ENCODE peak calls at places on chromosomes 3 and 15, in eight cellular contexts. A, P, J, Y, B, U, X and L are unnamed samples. For H3K4me1, the result is how much of the 10 kb centered on the place peaks cover.

GRCh38 chr3:185630182-185630622 is 44.1 kb downstream of the SENP2 start:
- DNase-seq in A (no peak), P (peak), J (peak), Y (peak), B (peak), U (no peak), X (no peak), L (no peak)

GRCh38 chr15:28955686-28956421 is 70.1 kb downstream of the APBA2 start:
- DNase-seq in A (no peak), P (no peak), J (no peak), Y (no peak), B (no peak), U (no peak), X (no peak), L (no peak)

GRCh38 chr3:129608087-129608935 is 1.8 kb upstream of the PLXND1 start:
- DNase-seq in A (peak), P (no peak), J (no peak), Y (no peak), B (no peak), U (peak), X (no peak), L (no peak)

GRCh38 chr3:50246517-50246954 is 10.5 kb downstream of the GNAI2 start:
- DNase-seq in A (peak), P (peak), J (peak), Y (peak), B (no peak), U (peak), X (peak), L (peak)

GRCh38 chr3:8201886-8202285 is 299.7 kb upstream of the LMCD1 start:
- DNase-seq in A (peak), P (no peak), J (no peak), Y (no peak), B (no peak), U (no peak), X (no peak), L (no peak)

GRCh38 chr3:37054370-37054769 is 61.1 kb downstream of the MLH1 start:
- DNase-seq in A (no peak), P (no peak), J (no peak), Y (no peak), B (no peak), U (no peak), X (no peak), L (no peak)

GRCh38 chr15:39530446-39531342 is 50.2 kb upstream of the THBS1 start:
- DNase-seq in A (peak), P (no peak), J (no peak), Y (no peak), B (no peak), U (peak), X (no peak), L (no peak)

GRCh38 chr3:29011441-29011840 is 269.4 kb upstream of the RBMS3 start:
- DNase-seq in A (no peak), P (no peak), J (no peak), Y (no peak), B (no peak), U (no peak), X (no peak), L (no peak)

GRCh38 chr3:76107935-76108570 is 322.7 kb upstream of the ZNF717 start:
- DNase-seq in A (peak), P (peak), J (no peak), Y (no peak), B (no peak), U (peak), X (no peak), L (no peak)

GRCh38 chr15:33195283-33195682 is 769 bp upstream of the FMN1 start:
- DNase-seq in A (no peak), P (no peak), J (no peak), Y (no peak), B (no peak), U (no peak), X (no peak), L (no peak)

GRCh38 chr3:100992086-100993033 is 861 bp downstream of the ABI3BP start:
- DNase-seq in A (peak), P (peak), J (no peak), Y (no peak), B (no peak), U (no peak), X (no peak), L (no peak)

GRCh38 chr15:85154061-85154460 is 172.4 kb downstream of the PDE8A start:
- DNase-seq in A (peak), P (no peak), J (no peak), Y (no peak), B (no peak), U (peak), X (no peak), L (no peak)

GRCh38 chr3:32919920-32920319 is 31.5 kb upstream of the CCR4 start:
- DNase-seq in A (no peak), P (no peak), J (no peak), Y (no peak), B (no peak), U (no peak), X (no peak), L (no peak)

GRCh38 chr15:101088788-101089578 is 162.9 kb downstream of the CHSY1 start:
- DNase-seq in A (peak), P (peak), J (peak), Y (peak), B (peak), U (peak), X (peak), L (peak)

GRCh38 chr15:79475312-79475711 is 43.2 kb downstream of the MINAR1 start:
- DNase-seq in A (no peak), P (no peak), J (no peak), Y (no peak), B (no peak), U (no peak), X (no peak), L (no peak)

GRCh38 chr3:190281308-190282051 is 40.8 kb downstream of the CLDN1 start:
- DNase-seq in A (no peak), P (peak), J (no peak), Y (no peak), B (no peak), U (no peak), X (no peak), L (no peak)

GRCh38 chr3:102193255-102193654 is 241.6 kb upstream of the ZPLD1 start:
- DNase-seq in A (no peak), P (no peak), J (no peak), Y (no peak), B (no peak), U (no peak), X (no peak), L (no peak)

DNA sequence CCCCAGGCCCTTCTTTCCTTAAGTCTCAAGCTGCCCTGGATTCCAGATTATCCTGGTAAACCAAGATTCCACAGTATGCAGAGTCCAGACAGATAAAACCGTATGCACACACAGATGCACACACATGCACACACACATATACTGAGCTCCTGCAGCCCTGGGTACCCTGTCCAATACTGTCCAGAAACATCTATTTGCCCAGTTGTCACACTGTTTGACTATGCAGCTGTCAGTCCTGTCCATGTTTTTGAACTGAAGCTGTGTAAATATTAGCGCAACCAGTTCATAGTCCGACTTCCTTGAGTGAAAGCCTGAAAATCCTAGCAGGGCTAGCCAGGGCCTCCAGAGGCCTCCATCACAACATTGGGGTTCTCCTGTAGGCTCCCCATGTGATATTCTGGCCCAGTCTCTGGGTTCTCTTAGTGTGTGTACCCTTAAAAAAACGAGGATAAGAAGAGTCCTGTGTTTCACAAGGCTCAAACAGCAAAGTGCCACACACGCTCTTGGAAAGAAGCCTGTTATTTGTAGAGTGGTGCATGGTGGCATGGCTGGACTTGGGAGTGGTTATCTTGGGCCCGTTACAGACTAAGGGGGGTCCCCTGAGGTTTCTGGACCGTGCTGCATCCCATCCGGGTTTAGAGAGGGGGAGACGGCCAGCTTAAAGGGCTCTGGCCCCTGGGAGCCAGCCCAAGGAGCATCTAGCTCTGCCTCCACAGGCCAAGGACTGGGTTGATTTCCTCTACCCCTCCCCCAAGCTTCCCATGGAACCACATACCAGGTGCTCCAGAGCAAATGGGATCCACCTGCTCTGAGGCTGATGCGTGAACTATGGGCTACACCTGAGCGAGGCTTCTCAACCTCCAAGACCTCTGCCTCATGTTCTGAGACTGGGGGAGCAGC is 108.3 kb downstream of the IQSEC1 start:
- DNase-seq in A (no peak), P (peak), J (no peak), Y (no peak), B (no peak), U (peak), X (no peak), L (no peak)
- H3K4me1 ChIP-seq in A (under half), P (under half), J (under half), Y (half or more), B (under half), U (under half), X (half or more), L (half or more)

GRCh38 chr15:71551566-71551965 is 258.8 kb upstream of the NR2E3 start:
- DNase-seq in A (no peak), P (no peak), J (no peak), Y (no peak), B (no peak), U (no peak), X (no peak), L (no peak)

GRCh38 chr15:71548317-71548908 is 261.9 kb upstream of the NR2E3 start:
- DNase-seq in A (no peak), P (no peak), J (no peak), Y (no peak), B (no peak), U (peak), X (no peak), L (no peak)

GRCh38 chr15:71549697-71550096 is 260.7 kb upstream of the NR2E3 start:
- DNase-seq in A (no peak), P (no peak), J (no peak), Y (peak), B (no peak), U (no peak), X (no peak), L (no peak)

GRCh38 chr15:71547066-71547465 is 263.3 kb upstream of the NR2E3 start:
- DNase-seq in A (no peak), P (no peak), J (peak), Y (peak), B (no peak), U (peak), X (peak), L (no peak)

DNA sequence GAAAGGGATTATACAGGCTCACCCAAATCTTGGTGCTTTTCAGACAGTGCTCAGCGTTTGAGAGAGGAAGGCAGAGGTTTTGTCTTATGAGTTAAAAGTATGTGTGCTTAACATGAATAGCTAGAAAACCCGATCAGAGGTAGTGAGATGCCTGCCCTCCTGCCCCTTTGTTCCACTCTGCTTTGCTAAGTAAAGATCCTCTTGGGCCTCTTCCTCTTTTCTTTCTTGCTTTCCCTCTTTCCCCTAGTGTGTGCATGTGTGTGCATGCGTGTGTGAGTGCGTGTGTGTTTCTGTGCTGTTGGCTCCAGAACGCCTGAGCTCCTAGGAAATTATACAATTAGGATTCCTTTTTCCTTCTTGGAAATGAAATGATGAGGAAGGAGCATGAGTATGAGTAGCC is 261.3 kb upstream of the NR2E3 start:
- DNase-seq in A (no peak), P (no peak), J (no peak), Y (no peak), B (no peak), U (no peak), X (no peak), L (no peak)
- H3K4me3 ChIP-seq in A (no peak), P (no peak), J (no peak), Y (peak), B (no peak), U (no peak), X (no peak), L (no peak)

DNA sequence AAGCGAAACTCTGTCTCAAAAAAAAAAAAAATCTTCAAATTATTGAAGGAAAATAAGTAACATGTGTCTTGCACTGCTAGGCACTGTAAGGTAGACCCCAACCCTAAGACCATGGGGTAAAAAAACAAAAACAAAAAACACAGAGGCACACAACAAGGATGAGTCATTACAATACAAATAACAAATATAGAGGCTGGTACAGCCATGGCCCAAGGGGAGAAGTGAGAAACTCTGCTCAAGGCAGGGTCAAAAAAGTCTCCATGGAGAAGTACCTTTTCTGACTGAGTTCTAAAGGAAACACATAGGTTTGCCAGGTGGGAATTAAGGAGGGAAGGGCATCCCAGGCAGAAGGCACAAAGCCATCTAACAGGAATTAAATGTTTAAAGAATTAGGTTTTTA is 54.5 kb downstream of the TOP2B start:
- DNase-seq in A (no peak), P (no peak), J (no peak), Y (no peak), B (no peak), U (no peak), X (no peak), L (no peak)
- H3K4me1 ChIP-seq in A (under half), P (under half), J (under half), Y (under half), B (under half), U (under half), X (under half), L (under half)

DNA sequence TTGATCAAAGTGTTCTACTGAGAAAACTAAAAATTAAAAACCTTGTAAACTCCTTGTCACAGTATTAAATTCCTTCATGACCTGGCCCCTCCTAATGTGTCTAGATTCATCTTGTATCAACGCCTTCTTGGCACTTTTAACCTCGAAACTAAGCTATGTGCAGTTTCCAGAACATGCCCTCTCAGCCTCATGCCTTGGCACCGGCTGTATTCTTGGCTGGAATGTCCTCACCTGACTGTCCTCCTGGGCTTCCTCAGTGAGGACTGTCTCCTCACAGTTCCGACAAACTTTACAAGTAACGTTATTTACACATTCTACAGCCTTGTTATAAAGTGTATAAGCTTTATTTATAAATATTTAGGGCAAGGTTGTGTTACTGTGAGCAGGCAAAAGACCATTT is 196.5 kb upstream of the SLC2A2 start:
- DNase-seq in A (no peak), P (no peak), J (no peak), Y (no peak), B (no peak), U (no peak), X (no peak), L (no peak)
- H3K4me3 ChIP-seq in A (no peak), P (no peak), J (no peak), Y (no peak), B (no peak), U (no peak), X (no peak), L (no peak)

GRCh38 chr15:57705746-57706404 is 639 bp upstream of the POLR2M start:
- DNase-seq in A (no peak), P (no peak), J (no peak), Y (no peak), B (no peak), U (no peak), X (no peak), L (no peak)
- H3K4me1 ChIP-seq in A (under half), P (under half), J (under half), Y (under half), B (under half), U (under half), X (under half), L (under half)

GRCh38 chr3:138943724-138944131 is 3.2 kb downstream of the FOXL2 start:
- DNase-seq in A (peak), P (no peak), J (no peak), Y (no peak), B (no peak), U (no peak), X (no peak), L (no peak)
- H3K4me3 ChIP-seq in A (no peak), P (no peak), J (no peak), Y (no peak), B (peak), U (peak), X (no peak), L (no peak)

GRCh38 chr15:68807249-68807648 is 13.4 kb downstream of the ANP32A start:
- DNase-seq in A (no peak), P (no peak), J (no peak), Y (no peak), B (no peak), U (no peak), X (no peak), L (no peak)

GRCh38 chr15:68808770-68809169 is 11.9 kb downstream of the ANP32A start:
- DNase-seq in A (no peak), P (no peak), J (no peak), Y (no peak), B (no peak), U (no peak), X (no peak), L (no peak)

GRCh38 chr15:68812069-68812468 is 8.6 kb downstream of the ANP32A start:
- DNase-seq in A (no peak), P (no peak), J (no peak), Y (no peak), B (no peak), U (no peak), X (no peak), L (no peak)

GRCh38 chr15:68808091-68808490 is 12.6 kb downstream of the ANP32A start:
- DNase-seq in A (no peak), P (no peak), J (no peak), Y (no peak), B (no peak), U (no peak), X (no peak), L (no peak)

GRCh38 chr15:68809517-68809916 is 11.2 kb downstream of the ANP32A start:
- DNase-seq in A (no peak), P (no peak), J (no peak), Y (no peak), B (no peak), U (no peak), X (no peak), L (no peak)
- H3K4me1 ChIP-seq in A (under half), P (under half), J (under half), Y (half or more), B (under half), U (half or more), X (under half), L (under half)

GRCh38 chr3:192281207-192281880 is 446.0 kb downstream of the FGF12 start:
- DNase-seq in A (no peak), P (no peak), J (no peak), Y (no peak), B (no peak), U (no peak), X (no peak), L (no peak)

GRCh38 chr3:192273001-192273400 is 454.3 kb downstream of the FGF12 start:
- DNase-seq in A (no peak), P (no peak), J (no peak), Y (no peak), B (no peak), U (no peak), X (no peak), L (no peak)

GRCh38 chr3:192273611-192274010 is 453.7 kb downstream of the FGF12 start:
- DNase-seq in A (no peak), P (no peak), J (no peak), Y (no peak), B (no peak), U (peak), X (no peak), L (no peak)

GRCh38 chr3:192275741-192276355 is 451.5 kb downstream of the FGF12 start:
- DNase-seq in A (no peak), P (no peak), J (no peak), Y (no peak), B (no peak), U (no peak), X (no peak), L (no peak)
- H3K4me3 ChIP-seq in A (no peak), P (no peak), J (no peak), Y (no peak), B (no peak), U (no peak), X (no peak), L (no peak)